ENCODE peak calls at places on chromosomes 4 and X, in five cellular contexts. C, S, E, K and I are unnamed samples.

GRCh38 chr4:23337292-23337691 is 552.6 kb downstream of the PPARGC1A start:
- DNase-seq in K (no peak), E (no peak), C (no peak), S (no peak), I (no peak)

GRCh38 chrX:39162322-39162721 is 361.1 kb downstream of the MID1IP1 start:
- DNase-seq in S (no peak), K (no peak), C (no peak), E (no peak), I (no peak)

GRCh38 chr4:173459857-173460256 is 60.9 kb upstream of the SCRG1 start:
- DNase-seq in S (no peak), C (no peak), E (no peak), K (no peak), I (no peak)

GRCh38 chr4:110124721-110125120 is 73.7 kb downstream of the ELOVL6 start:
- DNase-seq in K (no peak), S (no peak), C (no peak), E (no peak), I (no peak)

GRCh38 chr4:153258750-153259149 is 54.5 kb downstream of the TRIM2 start:
- DNase-seq in C (no peak), S (no peak), E (no peak), K (no peak), I (no peak)

GRCh38 chrX:70444326-70445196 is at the start of gene DLG3:
- DNase-seq in S (no peak), K (no peak), E (no peak), C (no peak), I (no peak)

GRCh38 chrX:84748965-84749656 is 246.9 kb upstream of the HDX start:
- DNase-seq in K (no peak), C (no peak), E (no peak), S (no peak), I (no peak)

GRCh38 chr4:84800256-84800655 is 166.2 kb downstream of the WDFY3 start:
- DNase-seq in S (no peak), C (no peak), K (no peak), E (no peak), I (no peak)

GRCh38 chrX:66200855-66201795 is 37.1 kb downstream of the HEPH start:
- DNase-seq in S (no peak), C (no peak), E (no peak), K (no peak), I (no peak)

GRCh38 chrX:39043838-39044550 is 242.7 kb downstream of the MID1IP1 start:
- DNase-seq in S (no peak), K (no peak), E (no peak), C (peak), I (no peak)

GRCh38 chr4:77385124-77385969 is 220.3 kb upstream of the CXCL13 start:
- DNase-seq in C (peak), E (peak), S (peak), K (peak), I (peak)

GRCh38 chr4:15469402-15470148 is at the start of gene CC2D2A:
- DNase-seq in K (no peak), S (no peak), C (no peak), E (no peak), I (peak)

GRCh38 chr4:103754844-103755243 is 35.1 kb upstream of the TACR3 start:
- DNase-seq in E (no peak), K (no peak), C (peak), S (no peak), I (no peak)

GRCh38 chrX:40663880-40664630 is 16.7 kb upstream of the CXorf38 start:
- DNase-seq in E (no peak), S (no peak), K (no peak), C (no peak), I (no peak)

GRCh38 chr4:37830640-37831039 is 4.2 kb downstream of the PGM2 start:
- DNase-seq in S (no peak), E (no peak), K (no peak), C (no peak), I (no peak)

GRCh38 chrX:100973411-100973810 is 3.9 kb downstream of the ARL13A start:
- DNase-seq in K (no peak), C (no peak), S (no peak), E (no peak), I (peak)

GRCh38 chr4:182212211-182212761 is 30.9 kb upstream of the TENM3 start:
- DNase-seq in E (no peak), C (no peak), K (no peak), S (no peak), I (peak)

GRCh38 chr4:102169345-102169744 is 175.9 kb downstream of the SLC39A8 start:
- DNase-seq in S (no peak), E (no peak), C (no peak), K (no peak), I (no peak)

GRCh38 chr4:8772499-8773123 is 99.0 kb downstream of the HMX1 start:
- DNase-seq in C (no peak), E (no peak), S (peak), K (no peak), I (no peak)

GRCh38 chr4:122603156-122603574 is 17.7 kb downstream of the IL21 start:
- DNase-seq in C (no peak), E (no peak), K (no peak), S (no peak), I (no peak)

GRCh38 chr4:136748165-136748564 is 784.1 kb downstream of the PCDH18 start:
- DNase-seq in S (no peak), K (no peak), E (no peak), C (no peak), I (no peak)

GRCh38 chrX:46044486-46044885 is 500.7 kb downstream of the ZNF674 start:
- DNase-seq in E (no peak), S (no peak), C (no peak), K (no peak), I (no peak)

GRCh38 chr4:52925531-52925968 is 63.4 kb downstream of the RASL11B start:
- DNase-seq in K (no peak), S (no peak), C (no peak), E (no peak), I (no peak)

GRCh38 chr4:146059153-146059552 is 116.4 kb upstream of the LSM6 start:
- DNase-seq in E (no peak), C (no peak), S (no peak), K (no peak), I (no peak)

GRCh38 chr4:126358041-126358440 is 1043.3 kb downstream of the FAT4 start:
- DNase-seq in C (no peak), S (no peak), E (no peak), K (no peak), I (no peak)

GRCh38 chr4:170691168-170691567 is 601.4 kb upstream of the AADAT start:
- DNase-seq in S (no peak), K (no peak), C (no peak), E (no peak), I (no peak)

GRCh38 chr4:44150091-44150576 is 298.5 kb downstream of the KCTD8 start:
- DNase-seq in C (peak), K (no peak), S (no peak), E (no peak), I (no peak)
- TF ChIP-seq POLR2A in C (no peak), K (no peak), S (no peak), E (no peak), I (no peak)

GRCh38 chrX:53683556-53684414 is 2.7 kb downstream of the HUWE1 start:
- DNase-seq in E (peak), C (peak), K (peak), S (peak), I (peak)
- TF ChIP-seq POLR2A in E (peak), C (peak), K (peak), S (no peak), I (peak)

GRCh38 chrX:74291964-74292891 is 11.8 kb upstream of the ZCCHC13 start:
- DNase-seq in S (peak), K (peak), C (peak), E (peak), I (peak)
- TF ChIP-seq POLR2A in S (no peak), K (peak), C (peak), E (peak), I (no peak)

GRCh38 chr4:78732332-78733104 is 43.6 kb upstream of the BMP2K start:
- DNase-seq in E (no peak), C (no peak), S (no peak), K (no peak), I (no peak)
- TF ChIP-seq POLR2A in E (no peak), C (no peak), S (no peak), K (no peak), I (no peak)